ENCODE peak calls at places on chromosome 6, in six cellular contexts. One of them, this sample, is unnamed. For H3K36me3, the result is how much of the 10 kb centered on the place peaks cover.

GRCh38 chr6:108068618-108069017 is 5.9 kb downstream of the OSTM1 start:
- DNase-seq in endothelial cell of umbilical vein: no peak
- DNase-seq in thoracic aorta: no peak
- DNase-seq in esophagus squamous epithelium: no peak
- DNase-seq in CD4-positive, alpha-beta memory T cell: peak
- DNase-seq in heart right ventricle: no peak
- DNase-seq in this sample: peak

GRCh38 chr6:47034919-47035318 is 7.2 kb downstream of the ADGRF1 start:
- DNase-seq in esophagus squamous epithelium: no peak
- DNase-seq in endothelial cell of umbilical vein: peak
- DNase-seq in heart right ventricle: peak
- DNase-seq in thoracic aorta: no peak
- DNase-seq in CD4-positive, alpha-beta memory T cell: no peak
- DNase-seq in this sample: no peak

GRCh38 chr6:154502564-154502963 is 7.9 kb downstream of the CNKSR3 start:
- DNase-seq in esophagus squamous epithelium: no peak
- DNase-seq in heart right ventricle: no peak
- DNase-seq in thoracic aorta: no peak
- DNase-seq in CD4-positive, alpha-beta memory T cell: no peak
- DNase-seq in endothelial cell of umbilical vein: no peak
- DNase-seq in this sample: no peak

GRCh38 chr6:136822051-136822378 is 377 bp upstream of the PEX7 start:
- DNase-seq in endothelial cell of umbilical vein: no peak
- DNase-seq in CD4-positive, alpha-beta memory T cell: no peak
- DNase-seq in thoracic aorta: no peak
- DNase-seq in esophagus squamous epithelium: no peak
- DNase-seq in heart right ventricle: no peak
- DNase-seq in this sample: no peak

GRCh38 chr6:16184554-16184953 is 53.8 kb upstream of the GMPR start:
- DNase-seq in CD4-positive, alpha-beta memory T cell: no peak
- DNase-seq in endothelial cell of umbilical vein: no peak
- DNase-seq in heart right ventricle: no peak
- DNase-seq in esophagus squamous epithelium: no peak
- DNase-seq in thoracic aorta: no peak
- DNase-seq in this sample: no peak

GRCh38 chr6:16868968-16869367 is 107.7 kb upstream of the ATXN1 start:
- DNase-seq in heart right ventricle: no peak
- DNase-seq in thoracic aorta: no peak
- DNase-seq in CD4-positive, alpha-beta memory T cell: no peak
- DNase-seq in esophagus squamous epithelium: no peak
- DNase-seq in endothelial cell of umbilical vein: no peak
- DNase-seq in this sample: no peak

GRCh38 chr6:26020983-26021349 is 58.4 kb downstream of the TRIM38 start:
- DNase-seq in CD4-positive, alpha-beta memory T cell: no peak
- DNase-seq in endothelial cell of umbilical vein: no peak
- DNase-seq in esophagus squamous epithelium: no peak
- DNase-seq in thoracic aorta: no peak
- DNase-seq in heart right ventricle: peak
- DNase-seq in this sample: no peak

GRCh38 chr6:154619183-154619582 is 108.7 kb upstream of the CNKSR3 start:
- DNase-seq in heart right ventricle: no peak
- DNase-seq in thoracic aorta: no peak
- DNase-seq in CD4-positive, alpha-beta memory T cell: no peak
- DNase-seq in esophagus squamous epithelium: no peak
- DNase-seq in endothelial cell of umbilical vein: no peak
- DNase-seq in this sample: no peak

GRCh38 chr6:52263709-52264320 is 19.5 kb upstream of the IL17F start:
- DNase-seq in thoracic aorta: no peak
- DNase-seq in endothelial cell of umbilical vein: peak
- DNase-seq in esophagus squamous epithelium: no peak
- DNase-seq in heart right ventricle: peak
- DNase-seq in CD4-positive, alpha-beta memory T cell: peak
- DNase-seq in this sample: peak

GRCh38 chr6:25931411-25931709 is 869 bp upstream of the SLC17A2 start:
- DNase-seq in heart right ventricle: no peak
- DNase-seq in esophagus squamous epithelium: no peak
- DNase-seq in thoracic aorta: no peak
- DNase-seq in CD4-positive, alpha-beta memory T cell: no peak
- DNase-seq in endothelial cell of umbilical vein: no peak
- DNase-seq in this sample: no peak

GRCh38 chr6:39530201-39530759 is 194.9 kb downstream of the KIF6 start:
- DNase-seq in endothelial cell of umbilical vein: no peak
- DNase-seq in esophagus squamous epithelium: no peak
- DNase-seq in thoracic aorta: no peak
- DNase-seq in CD4-positive, alpha-beta memory T cell: no peak
- DNase-seq in heart right ventricle: no peak
- DNase-seq in this sample: no peak

GRCh38 chr6:130240232-130240631 is 17.5 kb upstream of the SAMD3 start:
- DNase-seq in heart right ventricle: no peak
- DNase-seq in endothelial cell of umbilical vein: no peak
- DNase-seq in thoracic aorta: no peak
- DNase-seq in CD4-positive, alpha-beta memory T cell: no peak
- DNase-seq in esophagus squamous epithelium: no peak
- DNase-seq in this sample: no peak

GRCh38 chr6:112983741-112984221 is 636.7 kb downstream of the RFPL4B start:
- DNase-seq in esophagus squamous epithelium: no peak
- DNase-seq in heart right ventricle: no peak
- DNase-seq in CD4-positive, alpha-beta memory T cell: no peak
- DNase-seq in thoracic aorta: no peak
- DNase-seq in endothelial cell of umbilical vein: peak
- DNase-seq in this sample: no peak

GRCh38 chr6:70421509-70421908 is 8.2 kb downstream of the FAM135A start:
- DNase-seq in thoracic aorta: no peak
- DNase-seq in CD4-positive, alpha-beta memory T cell: no peak
- DNase-seq in esophagus squamous epithelium: no peak
- DNase-seq in endothelial cell of umbilical vein: no peak
- DNase-seq in heart right ventricle: no peak
- DNase-seq in this sample: no peak

GRCh38 chr6:44342489-44342888 is at the start of gene SPATS1:
- DNase-seq in heart right ventricle: no peak
- DNase-seq in endothelial cell of umbilical vein: no peak
- DNase-seq in thoracic aorta: no peak
- DNase-seq in esophagus squamous epithelium: no peak
- DNase-seq in CD4-positive, alpha-beta memory T cell: no peak
- DNase-seq in this sample: no peak

DNA sequence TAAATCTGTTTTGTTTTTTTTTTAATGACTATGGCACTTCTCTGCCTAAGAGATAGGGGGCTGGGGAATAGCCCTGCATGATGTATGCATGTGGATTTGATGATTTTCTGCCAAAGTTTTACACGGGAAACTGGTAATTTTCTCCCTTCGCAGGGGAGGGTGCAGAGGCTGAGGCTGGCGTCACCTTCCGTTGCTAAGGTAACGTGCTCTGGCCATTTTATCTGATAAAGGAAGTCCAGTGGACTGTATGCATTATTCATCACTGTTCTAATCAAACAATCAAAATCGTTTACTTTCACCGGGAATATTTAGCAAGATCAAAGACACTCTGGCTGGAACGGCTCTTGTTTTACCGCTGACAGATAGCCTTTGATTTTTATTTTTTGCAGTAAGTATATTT is 789 bp downstream of the PHACTR1 start:
- DNase-seq in endothelial cell of umbilical vein: no peak
- DNase-seq in esophagus squamous epithelium: no peak
- DNase-seq in CD4-positive, alpha-beta memory T cell: no peak
- DNase-seq in thoracic aorta: no peak
- DNase-seq in heart right ventricle: no peak
- DNase-seq in this sample: no peak
- H3K36me3 ChIP-seq in endothelial cell of umbilical vein: under half
- H3K36me3 ChIP-seq in esophagus squamous epithelium: under half
- H3K36me3 ChIP-seq in CD4-positive, alpha-beta memory T cell: under half
- H3K36me3 ChIP-seq in thoracic aorta: under half
- H3K36me3 ChIP-seq in heart right ventricle: under half
- H3K36me3 ChIP-seq in this sample: under half

DNA sequence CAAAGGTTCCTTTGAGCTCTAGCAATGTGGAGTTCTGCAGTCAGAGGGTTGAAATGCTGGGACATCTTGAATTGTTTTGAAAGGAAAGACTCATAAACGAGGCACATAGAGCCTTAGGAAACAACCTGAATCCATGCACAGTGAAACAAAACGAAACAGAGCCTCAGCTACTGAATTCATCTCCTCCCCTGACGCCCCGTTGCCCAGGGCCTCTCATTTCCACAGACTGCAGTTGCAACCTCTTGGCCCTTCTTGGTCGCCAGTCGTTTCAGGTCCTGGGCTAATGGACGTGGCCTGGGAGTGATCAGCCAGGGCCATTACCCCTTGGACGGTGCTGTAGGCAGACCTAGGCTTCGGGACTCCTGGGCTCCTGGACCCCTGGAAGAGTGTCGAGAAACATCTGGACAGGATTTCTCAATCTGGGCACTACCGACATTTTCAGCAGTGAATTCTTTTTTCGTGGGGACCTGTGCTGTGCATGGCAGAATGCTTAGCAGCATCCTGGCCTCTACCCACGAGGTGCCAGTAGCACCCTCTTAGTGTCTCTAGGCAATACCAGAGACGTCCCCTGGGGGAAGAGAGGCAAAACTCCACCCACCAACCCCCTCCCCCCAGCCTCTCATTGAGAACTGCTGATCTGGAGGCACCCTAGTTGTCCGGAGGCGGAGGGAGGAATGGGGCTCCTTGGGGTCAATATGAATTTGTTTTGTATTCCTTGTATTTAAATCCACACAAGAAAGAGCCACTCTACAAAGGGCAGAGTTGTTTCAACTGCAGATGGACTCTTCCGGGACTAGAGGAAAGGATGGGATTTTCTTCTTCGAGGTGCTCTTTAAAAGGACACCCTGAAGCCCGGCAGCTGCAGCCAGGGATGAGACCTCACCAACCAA is 50.2 kb downstream of the TMEM242 start:
- DNase-seq in esophagus squamous epithelium: no peak
- DNase-seq in thoracic aorta: no peak
- DNase-seq in endothelial cell of umbilical vein: no peak
- DNase-seq in heart right ventricle: no peak
- DNase-seq in CD4-positive, alpha-beta memory T cell: peak
- DNase-seq in this sample: peak
- H3K27ac ChIP-seq in esophagus squamous epithelium: peak
- H3K27ac ChIP-seq in thoracic aorta: peak
- H3K27ac ChIP-seq in endothelial cell of umbilical vein: no peak
- H3K27ac ChIP-seq in heart right ventricle: no peak
- H3K27ac ChIP-seq in CD4-positive, alpha-beta memory T cell: peak
- H3K27ac ChIP-seq in this sample: peak

DNA sequence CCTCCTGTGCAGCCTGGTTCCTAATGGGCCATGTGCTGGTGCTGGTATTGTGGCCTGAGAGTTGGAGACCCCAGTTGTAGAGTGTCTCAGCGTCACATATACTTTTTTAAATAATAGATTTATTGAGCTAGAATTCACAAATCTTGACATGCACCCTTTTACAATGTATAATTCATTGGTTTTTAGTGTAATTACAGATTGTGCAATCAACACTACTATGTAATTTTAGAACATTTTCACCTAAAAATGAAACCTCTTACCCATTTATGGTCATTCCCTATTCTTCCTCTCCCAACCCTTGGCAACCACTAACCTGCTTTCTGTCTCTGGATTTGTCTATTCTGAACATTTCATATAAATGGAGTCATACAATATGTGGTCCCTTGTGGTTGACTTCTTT is 10.6 kb downstream of the PRIM2 start:
- DNase-seq in thoracic aorta: no peak
- DNase-seq in endothelial cell of umbilical vein: no peak
- DNase-seq in CD4-positive, alpha-beta memory T cell: no peak
- DNase-seq in esophagus squamous epithelium: no peak
- DNase-seq in heart right ventricle: no peak
- DNase-seq in this sample: no peak
- H3K36me3 ChIP-seq in thoracic aorta: under half
- H3K36me3 ChIP-seq in endothelial cell of umbilical vein: under half
- H3K36me3 ChIP-seq in CD4-positive, alpha-beta memory T cell: under half
- H3K36me3 ChIP-seq in esophagus squamous epithelium: under half
- H3K36me3 ChIP-seq in heart right ventricle: under half
- H3K36me3 ChIP-seq in this sample: half or more

DNA sequence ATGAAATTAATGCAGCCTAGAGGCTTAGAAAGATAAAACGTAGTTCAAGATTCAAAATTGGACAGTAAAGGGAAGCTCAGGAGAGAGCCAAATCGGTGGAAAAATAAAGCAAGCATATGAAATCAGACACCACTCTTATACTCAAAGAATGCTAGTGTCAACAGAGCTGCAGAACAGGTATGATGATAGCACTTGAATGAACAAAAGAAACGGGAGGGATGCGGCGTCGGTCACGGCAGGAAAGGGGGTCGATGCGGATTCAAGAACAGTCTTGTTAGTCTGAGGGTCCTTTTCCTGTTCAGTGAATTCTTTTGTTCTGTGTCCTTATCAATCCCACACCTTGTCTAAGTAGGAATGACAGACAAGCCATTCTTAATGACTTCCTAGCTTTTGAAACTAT is 114.4 kb downstream of the FOXC1 start:
- DNase-seq in heart right ventricle: no peak
- DNase-seq in esophagus squamous epithelium: no peak
- DNase-seq in endothelial cell of umbilical vein: no peak
- DNase-seq in CD4-positive, alpha-beta memory T cell: no peak
- DNase-seq in thoracic aorta: no peak
- DNase-seq in this sample: no peak
- H3K27ac ChIP-seq in heart right ventricle: no peak
- H3K27ac ChIP-seq in esophagus squamous epithelium: no peak
- H3K27ac ChIP-seq in endothelial cell of umbilical vein: no peak
- H3K27ac ChIP-seq in CD4-positive, alpha-beta memory T cell: no peak
- H3K27ac ChIP-seq in thoracic aorta: no peak
- H3K27ac ChIP-seq in this sample: no peak

DNA sequence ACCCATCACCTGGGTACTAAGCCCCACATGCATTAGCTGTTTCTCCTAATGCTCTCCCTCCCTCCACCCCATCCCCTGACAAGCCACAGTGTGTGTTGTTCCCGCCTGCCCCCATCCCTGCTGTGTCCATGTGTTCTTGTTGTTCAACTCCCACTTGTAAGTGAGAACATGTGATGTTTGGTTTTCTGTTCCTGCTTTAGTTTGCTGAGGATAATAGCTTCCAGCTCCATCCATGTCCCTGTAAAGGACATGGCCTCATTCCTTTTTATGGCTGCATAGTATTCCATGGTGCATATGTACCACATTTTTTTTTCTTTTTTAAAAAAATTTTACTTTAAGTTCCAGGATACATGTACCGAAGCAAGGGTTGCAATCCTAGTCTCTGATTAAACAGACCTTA is 76.7 kb downstream of the RNF217 start:
- DNase-seq in esophagus squamous epithelium: no peak
- DNase-seq in heart right ventricle: no peak
- DNase-seq in thoracic aorta: no peak
- DNase-seq in endothelial cell of umbilical vein: no peak
- DNase-seq in CD4-positive, alpha-beta memory T cell: no peak
- DNase-seq in this sample: no peak
- H3K36me3 ChIP-seq in esophagus squamous epithelium: under half
- H3K36me3 ChIP-seq in heart right ventricle: under half
- H3K36me3 ChIP-seq in thoracic aorta: under half
- H3K36me3 ChIP-seq in endothelial cell of umbilical vein: under half
- H3K36me3 ChIP-seq in CD4-positive, alpha-beta memory T cell: under half
- H3K36me3 ChIP-seq in this sample: under half

GRCh38 chr6:35058827-35059522 is 82.2 kb downstream of the TCP11 start:
- DNase-seq in esophagus squamous epithelium: no peak
- DNase-seq in thoracic aorta: no peak
- DNase-seq in heart right ventricle: no peak
- DNase-seq in endothelial cell of umbilical vein: no peak
- DNase-seq in CD4-positive, alpha-beta memory T cell: no peak
- DNase-seq in this sample: no peak
- H3K27ac ChIP-seq in esophagus squamous epithelium: no peak
- H3K27ac ChIP-seq in thoracic aorta: peak
- H3K27ac ChIP-seq in heart right ventricle: no peak
- H3K27ac ChIP-seq in endothelial cell of umbilical vein: no peak
- H3K27ac ChIP-seq in CD4-positive, alpha-beta memory T cell: no peak
- H3K27ac ChIP-seq in this sample: no peak